ENCODE peak calls at places on chromosome 7, in ten cellular contexts. G is non-pigmented ciliary epithelial cell; N is CD8-positive, alpha-beta T cell; J is stimulated activated CD4-positive, alpha-beta T cell treated with anti-CD3 and anti-CD28 coated beads, Interleukin-4, amount 100 ng/mL, for 1 hour; O is GDM1; W is stimulated activated CD8-positive, alpha-beta memory T cell treated with anti-CD3 and anti-CD28 coated beads, Interleukin-12 subunit alpha, Interleukin-12 subunit beta, amount 100 ng/mL, for 1 hour; L is NCI-H2029; X is activated naive CD4-positive, alpha-beta T cell; Y is aorta; T is EH. U is an unnamed sample.

GRCh38 chr7:106187613-106188350 is 75.7 kb upstream of the SYPL1 start:
- DNase-seq in N (no peak), J (no peak), G (peak), L (no peak), T (no peak), W (no peak), O (no peak), X (no peak), Y (no peak), U (no peak)

GRCh38 chr7:66250711-66251110 is 45.6 kb downstream of the TPST1 start:
- DNase-seq in O (no peak), J (no peak), L (no peak), X (no peak), Y (no peak), W (no peak), N (no peak), G (peak), T (peak), U (no peak)

GRCh38 chr7:47991741-47992311 is 12.4 kb upstream of the HUS1 start:
- DNase-seq in G (no peak), N (peak), J (peak), X (peak), O (peak), T (peak), L (peak), Y (peak), W (peak), U (peak)

GRCh38 chr7:134832367-134832766 is 52.9 kb downstream of the CALD1 start:
- DNase-seq in J (no peak), G (no peak), N (no peak), L (no peak), T (no peak), O (no peak), Y (no peak), W (no peak), X (no peak), U (no peak)

GRCh38 chr7:71783779-71784178 is 628.4 kb downstream of the CALN1 start:
- DNase-seq in X (no peak), W (no peak), L (no peak), J (no peak), G (no peak), T (no peak), O (no peak), N (no peak), Y (no peak), U (no peak)

GRCh38 chr7:123645516-123645915 is 10.2 kb upstream of the LMOD2 start:
- DNase-seq in G (no peak), W (no peak), J (no peak), O (no peak), T (no peak), Y (no peak), L (no peak), N (no peak), X (no peak), U (no peak)

GRCh38 chr7:117015258-117016184 is 62.2 kb downstream of the ST7 start:
- DNase-seq in N (no peak), L (no peak), O (no peak), Y (no peak), T (no peak), X (no peak), J (no peak), W (no peak), G (no peak), U (no peak)

GRCh38 chr7:80463272-80463920 is 48.5 kb downstream of the GNAT3 start:
- DNase-seq in Y (no peak), O (no peak), X (no peak), L (no peak), G (no peak), N (no peak), J (no peak), T (peak), W (no peak), U (no peak)

GRCh38 chr7:81053623-81054022 is 134.8 kb upstream of the SEMA3C start:
- DNase-seq in Y (no peak), N (no peak), W (no peak), J (no peak), X (no peak), G (peak), L (no peak), O (no peak), T (peak), U (no peak)

GRCh38 chr7:40918701-40919271 is 784.0 kb downstream of the SUGCT start:
- DNase-seq in O (no peak), J (no peak), X (no peak), L (no peak), G (peak), T (peak), Y (no peak), N (no peak), W (no peak), U (no peak)

GRCh38 chr7:51111256-51111655 is 205.4 kb downstream of the COBL start:
- DNase-seq in N (no peak), J (no peak), X (no peak), T (no peak), Y (no peak), G (no peak), W (no peak), L (no peak), O (no peak), U (no peak)

GRCh38 chr7:47217086-47217485 is 364.8 kb downstream of the TNS3 start:
- DNase-seq in L (no peak), N (no peak), J (no peak), W (no peak), X (no peak), Y (no peak), T (no peak), G (no peak), O (no peak), U (no peak)

GRCh38 chr7:117157121-117157870 is 165.6 kb downstream of the WNT2 start:
- DNase-seq in J (no peak), W (no peak), G (peak), T (peak), O (no peak), N (no peak), Y (peak), X (no peak), L (peak), U (no peak)

U was measured in CMK.